ENCODE peak calls at places on chromosomes 7 and 10, in four cellular contexts. H, D, J and M are unnamed samples.

GRCh38 chr7:154638286-154638685 is 364.6 kb downstream of the PAXIP1 start:
- DNase-seq in H (no peak), D (no peak), J (no peak), M (peak)

GRCh38 chr7:129741743-129742213 is 130.3 kb downstream of the NRF1 start:
- DNase-seq in H (no peak), D (no peak), J (no peak), M (peak)

GRCh38 chr7:27277628-27278027 is 35.0 kb downstream of the EVX1 start:
- DNase-seq in H (no peak), D (no peak), J (peak), M (no peak)

GRCh38 chr7:14836571-14837189 is 65.9 kb downstream of the DGKB start:
- DNase-seq in H (no peak), D (no peak), J (peak), M (no peak)

GRCh38 chr7:35785250-35785649 is 15.6 kb upstream of the SEPTIN7 start:
- DNase-seq in H (no peak), D (no peak), J (no peak), M (no peak)

GRCh38 chr7:106126170-106126938 is 14.2 kb upstream of the SYPL1 start:
- DNase-seq in H (peak), D (no peak), J (peak), M (peak)

GRCh38 chr7:128791968-128792319 is at the start of gene CCDC136:
- DNase-seq in H (no peak), D (no peak), J (no peak), M (no peak)

GRCh38 chr7:100515072-100515532 is 23.9 kb upstream of the AGFG2 start:
- DNase-seq in H (peak), D (no peak), J (peak), M (no peak)

GRCh38 chr10:92024700-92025099 is 101.1 kb downstream of the BTAF1 start:
- DNase-seq in H (peak), D (no peak), J (peak), M (no peak)

GRCh38 chr10:21195149-21195731 is 298.1 kb upstream of the NEBL start:
- DNase-seq in H (no peak), D (no peak), J (no peak), M (no peak)

GRCh38 chr7:23136216-23136615 is 30.6 kb downstream of the KLHL7 start:
- DNase-seq in H (no peak), D (no peak), J (no peak), M (no peak)